ENCODE peak calls at places on chromosomes 4 and X, in ten cellular contexts. One of them, this sample, is unnamed.

GRCh38 chr4:147737623-147738022 is 5.7 kb downstream of the ARHGAP10 start:
- DNase-seq in fibroblast of mammary gland: no peak
- DNase-seq in HFFc6: no peak
- DNase-seq in stomach: no peak
- DNase-seq in AG09309: no peak
- DNase-seq in foreskin fibroblast: no peak
- DNase-seq in GM20000: no peak
- DNase-seq in AG04450: no peak
- DNase-seq in left lung: no peak
- DNase-seq in heart left ventricle: no peak
- DNase-seq in this sample: no peak

GRCh38 chr4:126057371-126057770 is 742.6 kb downstream of the FAT4 start:
- DNase-seq in fibroblast of mammary gland: no peak
- DNase-seq in AG09309: no peak
- DNase-seq in foreskin fibroblast: no peak
- DNase-seq in stomach: no peak
- DNase-seq in HFFc6: no peak
- DNase-seq in heart left ventricle: no peak
- DNase-seq in left lung: no peak
- DNase-seq in AG04450: no peak
- DNase-seq in GM20000: no peak
- DNase-seq in this sample: no peak

GRCh38 chr4:128558896-128559669 is 250.4 kb upstream of the JADE1 start:
- DNase-seq in AG09309: peak
- DNase-seq in fibroblast of mammary gland: peak
- DNase-seq in foreskin fibroblast: no peak
- DNase-seq in stomach: no peak
- DNase-seq in heart left ventricle: no peak
- DNase-seq in AG04450: no peak
- DNase-seq in GM20000: no peak
- DNase-seq in left lung: no peak
- DNase-seq in HFFc6: peak
- DNase-seq in this sample: no peak

GRCh38 chrX:24498975-24499374 is 33.9 kb downstream of the PDK3 start:
- DNase-seq in AG04450: no peak
- DNase-seq in stomach: no peak
- DNase-seq in fibroblast of mammary gland: peak
- DNase-seq in left lung: no peak
- DNase-seq in heart left ventricle: no peak
- DNase-seq in foreskin fibroblast: no peak
- DNase-seq in GM20000: peak
- DNase-seq in HFFc6: no peak
- DNase-seq in AG09309: no peak
- DNase-seq in this sample: no peak

GRCh38 chrX:77514177-77514576 is 67.0 kb downstream of the FGF16 start:
- DNase-seq in stomach: no peak
- DNase-seq in HFFc6: no peak
- DNase-seq in GM20000: no peak
- DNase-seq in heart left ventricle: no peak
- DNase-seq in AG09309: no peak
- DNase-seq in left lung: no peak
- DNase-seq in AG04450: no peak
- DNase-seq in foreskin fibroblast: no peak
- DNase-seq in fibroblast of mammary gland: no peak
- DNase-seq in this sample: no peak

GRCh38 chr4:118989098-118990080 is 100.7 kb downstream of the SYNPO2 start:
- DNase-seq in AG04450: no peak
- DNase-seq in GM20000: no peak
- DNase-seq in stomach: no peak
- DNase-seq in foreskin fibroblast: peak
- DNase-seq in heart left ventricle: no peak
- DNase-seq in left lung: no peak
- DNase-seq in HFFc6: peak
- DNase-seq in fibroblast of mammary gland: peak
- DNase-seq in AG09309: peak
- DNase-seq in this sample: no peak

GRCh38 chr4:72442715-72443114 is 126.3 kb downstream of the ADAMTS3 start:
- DNase-seq in heart left ventricle: no peak
- DNase-seq in left lung: no peak
- DNase-seq in AG09309: no peak
- DNase-seq in HFFc6: no peak
- DNase-seq in GM20000: no peak
- DNase-seq in stomach: no peak
- DNase-seq in fibroblast of mammary gland: peak
- DNase-seq in foreskin fibroblast: no peak
- DNase-seq in AG04450: no peak
- DNase-seq in this sample: no peak

GRCh38 chrX:129609395-129609794 is 45.4 kb downstream of the APLN start:
- DNase-seq in foreskin fibroblast: no peak
- DNase-seq in left lung: no peak
- DNase-seq in fibroblast of mammary gland: no peak
- DNase-seq in GM20000: no peak
- DNase-seq in HFFc6: no peak
- DNase-seq in heart left ventricle: no peak
- DNase-seq in AG09309: no peak
- DNase-seq in stomach: no peak
- DNase-seq in AG04450: no peak
- DNase-seq in this sample: no peak

GRCh38 chr4:139808381-139809206 is 143.0 kb downstream of the MGST2 start:
- DNase-seq in foreskin fibroblast: no peak
- DNase-seq in heart left ventricle: no peak
- DNase-seq in fibroblast of mammary gland: no peak
- DNase-seq in GM20000: no peak
- DNase-seq in AG04450: no peak
- DNase-seq in left lung: no peak
- DNase-seq in stomach: no peak
- DNase-seq in AG09309: no peak
- DNase-seq in HFFc6: no peak
- DNase-seq in this sample: no peak

DNA sequence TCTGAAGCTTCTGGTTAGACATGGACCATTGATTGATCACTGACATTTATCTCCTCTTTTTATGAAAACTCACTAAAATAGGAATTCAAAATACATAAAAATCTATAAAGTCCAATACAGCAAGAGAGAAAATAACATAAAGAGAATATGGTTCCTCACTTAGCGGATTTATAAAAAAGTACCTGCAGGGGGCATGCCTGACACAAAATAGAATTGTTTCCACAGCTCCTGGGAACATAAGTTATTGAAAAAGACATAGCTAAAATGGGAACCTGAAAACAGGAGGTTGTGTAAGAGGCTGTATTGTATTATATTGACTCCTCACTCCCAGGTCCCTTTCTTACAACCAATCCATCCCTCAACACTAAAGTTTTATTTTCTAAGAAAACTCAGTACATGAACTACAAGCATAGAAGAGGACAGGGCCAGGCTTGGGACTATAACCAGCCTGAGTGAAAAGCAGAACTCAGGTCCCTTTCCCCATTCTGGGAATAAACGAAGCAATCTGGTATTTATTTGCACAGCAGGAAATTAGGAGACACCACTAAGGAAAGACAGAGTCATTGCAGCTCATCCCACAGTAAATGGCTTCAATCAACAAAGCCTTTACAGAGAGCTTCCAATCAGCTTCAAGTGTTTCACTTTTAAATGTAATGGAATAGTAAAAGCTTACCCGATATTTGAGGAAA is 121.1 kb upstream of the NDST4 start:
- DNase-seq in AG04450: no peak
- DNase-seq in stomach: no peak
- DNase-seq in GM20000: no peak
- DNase-seq in AG09309: no peak
- DNase-seq in HFFc6: no peak
- DNase-seq in fibroblast of mammary gland: peak
- DNase-seq in foreskin fibroblast: no peak
- DNase-seq in left lung: no peak
- DNase-seq in heart left ventricle: no peak
- DNase-seq in this sample: no peak
- TF ChIP-seq CTCF in AG04450: no peak
- TF ChIP-seq CTCF in stomach: no peak
- TF ChIP-seq CTCF in GM20000: no peak
- TF ChIP-seq CTCF in AG09309: no peak
- TF ChIP-seq CTCF in HFFc6: peak
- TF ChIP-seq CTCF in fibroblast of mammary gland: peak
- TF ChIP-seq CTCF in foreskin fibroblast: no peak
- TF ChIP-seq CTCF in left lung: no peak
- TF ChIP-seq CTCF in heart left ventricle: no peak
- TF ChIP-seq CTCF in this sample: peak

GRCh38 chr4:184676093-184676492 is 26.6 kb downstream of the PRIMPOL start:
- DNase-seq in GM20000: no peak
- DNase-seq in heart left ventricle: no peak
- DNase-seq in left lung: no peak
- DNase-seq in HFFc6: no peak
- DNase-seq in stomach: no peak
- DNase-seq in foreskin fibroblast: no peak
- DNase-seq in AG04450: no peak
- DNase-seq in fibroblast of mammary gland: no peak
- DNase-seq in AG09309: no peak
- DNase-seq in this sample: no peak

GRCh38 chr4:184675018-184675417 is 25.5 kb downstream of the PRIMPOL start:
- DNase-seq in AG04450: no peak
- DNase-seq in AG09309: no peak
- DNase-seq in GM20000: no peak
- DNase-seq in stomach: no peak
- DNase-seq in foreskin fibroblast: no peak
- DNase-seq in heart left ventricle: no peak
- DNase-seq in HFFc6: no peak
- DNase-seq in left lung: no peak
- DNase-seq in fibroblast of mammary gland: no peak
- DNase-seq in this sample: no peak

GRCh38 chr4:184671101-184671500 is 21.6 kb downstream of the PRIMPOL start:
- DNase-seq in GM20000: no peak
- DNase-seq in HFFc6: no peak
- DNase-seq in stomach: peak
- DNase-seq in foreskin fibroblast: no peak
- DNase-seq in AG09309: no peak
- DNase-seq in left lung: no peak
- DNase-seq in AG04450: no peak
- DNase-seq in heart left ventricle: no peak
- DNase-seq in fibroblast of mammary gland: no peak
- DNase-seq in this sample: no peak

GRCh38 chr4:184669251-184669650 is 19.7 kb downstream of the PRIMPOL start:
- DNase-seq in heart left ventricle: no peak
- DNase-seq in AG09309: no peak
- DNase-seq in foreskin fibroblast: no peak
- DNase-seq in left lung: no peak
- DNase-seq in AG04450: no peak
- DNase-seq in HFFc6: no peak
- DNase-seq in fibroblast of mammary gland: no peak
- DNase-seq in stomach: no peak
- DNase-seq in GM20000: no peak
- DNase-seq in this sample: no peak

GRCh38 chr4:184674011-184674410 is 24.5 kb downstream of the PRIMPOL start:
- DNase-seq in AG04450: no peak
- DNase-seq in heart left ventricle: no peak
- DNase-seq in HFFc6: no peak
- DNase-seq in foreskin fibroblast: no peak
- DNase-seq in fibroblast of mammary gland: no peak
- DNase-seq in GM20000: no peak
- DNase-seq in AG09309: no peak
- DNase-seq in left lung: no peak
- DNase-seq in stomach: no peak
- DNase-seq in this sample: no peak
- TF ChIP-seq CTCF in AG04450: no peak
- TF ChIP-seq CTCF in heart left ventricle: no peak
- TF ChIP-seq CTCF in HFFc6: no peak
- TF ChIP-seq CTCF in foreskin fibroblast: no peak
- TF ChIP-seq CTCF in fibroblast of mammary gland: no peak
- TF ChIP-seq CTCF in GM20000: no peak
- TF ChIP-seq CTCF in AG09309: no peak
- TF ChIP-seq CTCF in left lung: no peak
- TF ChIP-seq CTCF in stomach: no peak
- TF ChIP-seq CTCF in this sample: no peak

DNA sequence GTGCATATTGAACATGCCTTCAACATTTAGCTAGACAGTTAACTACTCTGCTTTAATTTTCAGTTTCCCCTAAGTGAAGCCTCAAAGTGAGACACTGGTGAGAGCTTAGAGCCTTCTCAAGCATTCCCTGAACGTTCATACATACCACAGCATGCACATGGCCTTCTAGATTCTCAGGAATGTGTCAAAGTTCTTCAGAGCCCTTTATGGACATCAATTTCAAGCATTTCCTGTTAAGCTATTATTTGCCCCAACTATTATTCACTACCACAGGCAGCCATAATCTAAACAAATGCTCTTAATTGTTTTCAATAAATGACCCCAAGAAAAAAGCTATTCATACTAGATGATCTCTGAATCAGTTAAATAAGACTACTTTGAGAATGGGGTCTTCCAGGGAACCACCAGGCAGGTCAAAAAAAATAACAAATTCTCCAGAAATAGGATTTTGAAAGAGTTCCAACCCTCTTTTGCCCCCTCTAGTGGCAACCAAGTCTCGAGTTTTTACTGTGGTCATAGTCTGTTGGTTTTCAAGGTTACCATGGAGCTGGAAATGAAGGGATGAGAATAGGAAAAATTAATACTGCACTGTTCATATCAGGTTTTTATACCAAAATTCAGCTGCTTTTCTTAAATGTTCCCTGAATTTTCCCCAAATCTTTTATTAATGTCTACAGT is 235.4 kb downstream of the RAB28 start:
- DNase-seq in AG09309: no peak
- DNase-seq in left lung: no peak
- DNase-seq in stomach: no peak
- DNase-seq in AG04450: no peak
- DNase-seq in foreskin fibroblast: no peak
- DNase-seq in GM20000: no peak
- DNase-seq in HFFc6: peak
- DNase-seq in heart left ventricle: no peak
- DNase-seq in fibroblast of mammary gland: peak
- DNase-seq in this sample: no peak
- TF ChIP-seq CTCF in AG09309: no peak
- TF ChIP-seq CTCF in left lung: no peak
- TF ChIP-seq CTCF in stomach: no peak
- TF ChIP-seq CTCF in AG04450: no peak
- TF ChIP-seq CTCF in foreskin fibroblast: peak
- TF ChIP-seq CTCF in GM20000: no peak
- TF ChIP-seq CTCF in HFFc6: peak
- TF ChIP-seq CTCF in heart left ventricle: no peak
- TF ChIP-seq CTCF in fibroblast of mammary gland: peak
- TF ChIP-seq CTCF in this sample: peak

DNA sequence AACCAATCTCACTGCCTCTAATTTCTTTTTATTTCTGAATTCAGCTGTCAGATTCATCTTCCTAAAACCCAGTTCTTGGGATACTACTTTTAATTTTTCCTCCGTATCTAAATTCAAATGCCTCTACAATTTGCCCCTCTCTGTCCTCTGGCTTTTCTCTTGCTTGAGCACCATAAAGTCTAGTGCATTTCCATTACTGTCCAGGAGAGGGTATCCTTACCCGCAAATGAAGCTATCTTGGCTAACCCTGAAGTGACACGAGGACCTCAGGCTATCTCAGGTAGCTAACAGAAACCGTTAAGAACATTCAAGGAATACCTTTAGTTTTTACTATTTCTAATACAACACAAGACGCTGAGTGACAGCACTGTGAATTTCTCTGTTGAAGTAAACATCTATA is 49.4 kb upstream of the PRR32 start:
- DNase-seq in foreskin fibroblast: no peak
- DNase-seq in stomach: no peak
- DNase-seq in HFFc6: no peak
- DNase-seq in AG04450: no peak
- DNase-seq in GM20000: peak
- DNase-seq in fibroblast of mammary gland: peak
- DNase-seq in AG09309: no peak
- DNase-seq in heart left ventricle: no peak
- DNase-seq in left lung: no peak
- DNase-seq in this sample: no peak
- TF ChIP-seq CTCF in foreskin fibroblast: no peak
- TF ChIP-seq CTCF in stomach: no peak
- TF ChIP-seq CTCF in HFFc6: peak
- TF ChIP-seq CTCF in AG04450: no peak
- TF ChIP-seq CTCF in GM20000: peak
- TF ChIP-seq CTCF in fibroblast of mammary gland: peak
- TF ChIP-seq CTCF in AG09309: no peak
- TF ChIP-seq CTCF in heart left ventricle: peak
- TF ChIP-seq CTCF in left lung: peak
- TF ChIP-seq CTCF in this sample: peak

This sample was measured in chondrocyte.